ENCODE peak calls at places on chromosomes 5 and 9, in nine cellular contexts. One of them, this sample, is unnamed.

GRCh38 chr5:68751651-68752050 is 342.2 kb upstream of the SLC30A5 start:
- DNase-seq in OCI-LY7: no peak
- DNase-seq in mammary epithelial cell: no peak
- DNase-seq in K562: no peak
- DNase-seq in H9: no peak
- DNase-seq in adrenal gland: no peak
- DNase-seq in AG04450: no peak
- DNase-seq in lower lobe of right lung: no peak
- DNase-seq in Peyer's patch: no peak
- DNase-seq in this sample: no peak

GRCh38 chr5:175444060-175444904 is at the start of gene DRD1:
- DNase-seq in K562: peak; percentile 31
- DNase-seq in lower lobe of right lung: peak; percentile 59
- DNase-seq in AG04450: no peak
- DNase-seq in adrenal gland: peak; percentile 49
- DNase-seq in OCI-LY7: peak; percentile 17
- DNase-seq in mammary epithelial cell: peak; percentile 25
- DNase-seq in H9: peak; percentile 82
- DNase-seq in Peyer's patch: no peak
- DNase-seq in this sample: peak; percentile 55

GRCh38 chr5:98827161-98827560 is 53.7 kb downstream of the RGMB start:
- DNase-seq in mammary epithelial cell: peak; percentile 20
- DNase-seq in Peyer's patch: no peak
- DNase-seq in H9: no peak
- DNase-seq in AG04450: peak; percentile 8
- DNase-seq in lower lobe of right lung: no peak
- DNase-seq in adrenal gland: no peak
- DNase-seq in OCI-LY7: peak; percentile 43
- DNase-seq in K562: peak; percentile 47
- DNase-seq in this sample: no peak

GRCh38 chr5:166091931-166092330 is 2199.5 kb upstream of the WWC1 start:
- DNase-seq in AG04450: no peak
- DNase-seq in H9: no peak
- DNase-seq in lower lobe of right lung: no peak
- DNase-seq in mammary epithelial cell: no peak
- DNase-seq in Peyer's patch: no peak
- DNase-seq in adrenal gland: no peak
- DNase-seq in OCI-LY7: no peak
- DNase-seq in K562: no peak
- DNase-seq in this sample: no peak

GRCh38 chr9:77421506-77422265 is 226.4 kb downstream of the GNA14 start:
- DNase-seq in K562: no peak
- DNase-seq in adrenal gland: no peak
- DNase-seq in lower lobe of right lung: no peak
- DNase-seq in Peyer's patch: no peak
- DNase-seq in AG04450: no peak
- DNase-seq in H9: no peak
- DNase-seq in mammary epithelial cell: no peak
- DNase-seq in OCI-LY7: no peak
- DNase-seq in this sample: no peak

GRCh38 chr5:35813456-35813855 is 43.2 kb upstream of the IL7R start:
- DNase-seq in OCI-LY7: no peak
- DNase-seq in adrenal gland: no peak
- DNase-seq in lower lobe of right lung: no peak
- DNase-seq in mammary epithelial cell: no peak
- DNase-seq in Peyer's patch: no peak
- DNase-seq in H9: no peak
- DNase-seq in K562: no peak
- DNase-seq in AG04450: no peak
- DNase-seq in this sample: no peak

GRCh38 chr5:170082701-170083100 is 23.0 kb upstream of the FOXI1 start:
- DNase-seq in AG04450: no peak
- DNase-seq in Peyer's patch: no peak
- DNase-seq in H9: no peak
- DNase-seq in adrenal gland: no peak
- DNase-seq in mammary epithelial cell: no peak
- DNase-seq in OCI-LY7: no peak
- DNase-seq in lower lobe of right lung: no peak
- DNase-seq in K562: no peak
- DNase-seq in this sample: no peak

GRCh38 chr9:94919376-94920098 is 193.0 kb downstream of the AOPEP start:
- DNase-seq in Peyer's patch: no peak
- DNase-seq in mammary epithelial cell: peak; percentile 92
- DNase-seq in H9: no peak
- DNase-seq in lower lobe of right lung: peak; percentile 57
- DNase-seq in adrenal gland: no peak
- DNase-seq in K562: peak; percentile 20
- DNase-seq in OCI-LY7: no peak
- DNase-seq in AG04450: peak; percentile 33
- DNase-seq in this sample: no peak

GRCh38 chr5:156498226-156498965 is 171.4 kb downstream of the SGCD start:
- DNase-seq in lower lobe of right lung: no peak
- DNase-seq in OCI-LY7: no peak
- DNase-seq in Peyer's patch: no peak
- DNase-seq in H9: no peak
- DNase-seq in AG04450: no peak
- DNase-seq in adrenal gland: no peak
- DNase-seq in K562: no peak
- DNase-seq in mammary epithelial cell: no peak
- DNase-seq in this sample: no peak

GRCh38 chr5:178499352-178499751 is 90.8 kb downstream of the COL23A1 start:
- DNase-seq in lower lobe of right lung: no peak
- DNase-seq in mammary epithelial cell: no peak
- DNase-seq in adrenal gland: no peak
- DNase-seq in K562: no peak
- DNase-seq in AG04450: no peak
- DNase-seq in Peyer's patch: no peak
- DNase-seq in OCI-LY7: no peak
- DNase-seq in H9: no peak
- DNase-seq in this sample: no peak

GRCh38 chr9:4306066-4306787 is 6.4 kb upstream of the GLIS3 start:
- DNase-seq in Peyer's patch: no peak
- DNase-seq in adrenal gland: no peak
- DNase-seq in lower lobe of right lung: no peak
- DNase-seq in OCI-LY7: no peak
- DNase-seq in H9: no peak
- DNase-seq in K562: no peak
- DNase-seq in mammary epithelial cell: peak; percentile 42
- DNase-seq in AG04450: no peak
- DNase-seq in this sample: no peak

GRCh38 chr9:69549310-69550202 is 122.6 kb downstream of the APBA1 start:
- DNase-seq in mammary epithelial cell: no peak
- DNase-seq in adrenal gland: no peak
- DNase-seq in Peyer's patch: no peak
- DNase-seq in K562: peak; percentile 28
- DNase-seq in AG04450: no peak
- DNase-seq in OCI-LY7: peak; percentile 35
- DNase-seq in lower lobe of right lung: no peak
- DNase-seq in H9: no peak
- DNase-seq in this sample: no peak

GRCh38 chr9:84621811-84622210 is 47.7 kb upstream of the NTRK2 start:
- DNase-seq in OCI-LY7: no peak
- DNase-seq in AG04450: no peak
- DNase-seq in adrenal gland: no peak
- DNase-seq in K562: no peak
- DNase-seq in H9: no peak
- DNase-seq in Peyer's patch: no peak
- DNase-seq in lower lobe of right lung: no peak
- DNase-seq in mammary epithelial cell: no peak
- DNase-seq in this sample: no peak

GRCh38 chr9:133855802-133856592 is 117.8 kb upstream of the SARDH start:
- DNase-seq in AG04450: no peak
- DNase-seq in K562: no peak
- DNase-seq in mammary epithelial cell: no peak
- DNase-seq in lower lobe of right lung: peak; percentile 76
- DNase-seq in adrenal gland: peak; percentile 70
- DNase-seq in H9: no peak
- DNase-seq in OCI-LY7: no peak
- DNase-seq in Peyer's patch: peak; percentile 82
- DNase-seq in this sample: no peak

GRCh38 chr5:157463621-157464407 is 3.8 kb downstream of the NIPAL4 start:
- DNase-seq in lower lobe of right lung: no peak
- DNase-seq in AG04450: no peak
- DNase-seq in Peyer's patch: no peak
- DNase-seq in OCI-LY7: no peak
- DNase-seq in H9: no peak
- DNase-seq in mammary epithelial cell: peak; percentile 67
- DNase-seq in K562: no peak
- DNase-seq in adrenal gland: no peak
- DNase-seq in this sample: no peak

GRCh38 chr5:122439645-122440044 is 127.6 kb downstream of the SNCAIP start:
- DNase-seq in H9: no peak
- DNase-seq in OCI-LY7: no peak
- DNase-seq in AG04450: no peak
- DNase-seq in lower lobe of right lung: no peak
- DNase-seq in adrenal gland: no peak
- DNase-seq in Peyer's patch: no peak
- DNase-seq in mammary epithelial cell: no peak
- DNase-seq in K562: no peak
- DNase-seq in this sample: no peak

GRCh38 chr5:171310816-171311697 is 2.0 kb downstream of the TLX3 start:
- DNase-seq in OCI-LY7: no peak
- DNase-seq in adrenal gland: no peak
- DNase-seq in Peyer's patch: no peak
- DNase-seq in H9: peak; percentile 78
- DNase-seq in lower lobe of right lung: no peak
- DNase-seq in K562: no peak
- DNase-seq in AG04450: no peak
- DNase-seq in mammary epithelial cell: peak; percentile 23
- DNase-seq in this sample: no peak

GRCh38 chr5:30849801-30850370 is 343.6 kb upstream of the CDH6 start:
- DNase-seq in H9: no peak
- DNase-seq in Peyer's patch: no peak
- DNase-seq in OCI-LY7: no peak
- DNase-seq in mammary epithelial cell: no peak
- DNase-seq in K562: no peak
- DNase-seq in AG04450: peak; percentile 33
- DNase-seq in adrenal gland: no peak
- DNase-seq in lower lobe of right lung: no peak
- DNase-seq in this sample: no peak

GRCh38 chr5:30856242-30856641 is 337.2 kb upstream of the CDH6 start:
- DNase-seq in Peyer's patch: no peak
- DNase-seq in mammary epithelial cell: no peak
- DNase-seq in AG04450: no peak
- DNase-seq in OCI-LY7: no peak
- DNase-seq in H9: no peak
- DNase-seq in lower lobe of right lung: no peak
- DNase-seq in K562: no peak
- DNase-seq in adrenal gland: no peak
- DNase-seq in this sample: no peak

GRCh38 chr5:30850871-30851270 is 342.6 kb upstream of the CDH6 start:
- DNase-seq in OCI-LY7: no peak
- DNase-seq in adrenal gland: no peak
- DNase-seq in Peyer's patch: no peak
- DNase-seq in H9: no peak
- DNase-seq in mammary epithelial cell: no peak
- DNase-seq in K562: no peak
- DNase-seq in AG04450: no peak
- DNase-seq in lower lobe of right lung: no peak
- DNase-seq in this sample: no peak

GRCh38 chr5:30853158-30853557 is 340.3 kb upstream of the CDH6 start:
- DNase-seq in mammary epithelial cell: no peak
- DNase-seq in AG04450: no peak
- DNase-seq in H9: no peak
- DNase-seq in lower lobe of right lung: no peak
- DNase-seq in adrenal gland: no peak
- DNase-seq in OCI-LY7: no peak
- DNase-seq in Peyer's patch: no peak
- DNase-seq in K562: no peak
- DNase-seq in this sample: no peak
- H3K27ac ChIP-seq in mammary epithelial cell: no peak overlapping the region
- H3K27ac ChIP-seq in AG04450: no peak overlapping the region
- H3K27ac ChIP-seq in H9: no peak overlapping the region
- H3K27ac ChIP-seq in lower lobe of right lung: no peak overlapping the region
- H3K27ac ChIP-seq in adrenal gland: no peak overlapping the region
- H3K27ac ChIP-seq in OCI-LY7: no peak overlapping the region
- H3K27ac ChIP-seq in Peyer's patch: no peak overlapping the region
- H3K27ac ChIP-seq in K562: no peak overlapping the region
- H3K27ac ChIP-seq in this sample: no peak overlapping the region

GRCh38 chr5:78286288-78286687 is 8.2 kb downstream of the AP3B1 start:
- DNase-seq in adrenal gland: no peak
- DNase-seq in lower lobe of right lung: no peak
- DNase-seq in mammary epithelial cell: no peak
- DNase-seq in AG04450: no peak
- DNase-seq in Peyer's patch: no peak
- DNase-seq in K562: no peak
- DNase-seq in H9: no peak
- DNase-seq in OCI-LY7: no peak
- DNase-seq in this sample: no peak
- H3K27ac ChIP-seq in adrenal gland: no peak overlapping the region
- H3K27ac ChIP-seq in lower lobe of right lung: no peak overlapping the region
- H3K27ac ChIP-seq in mammary epithelial cell: no peak overlapping the region
- H3K27ac ChIP-seq in AG04450: no peak overlapping the region
- H3K27ac ChIP-seq in Peyer's patch: no peak overlapping the region
- H3K27ac ChIP-seq in K562: no peak overlapping the region
- H3K27ac ChIP-seq in H9: no peak overlapping the region
- H3K27ac ChIP-seq in OCI-LY7: no peak overlapping the region
- H3K27ac ChIP-seq in this sample: no peak overlapping the region

GRCh38 chr5:91144491-91145232 is 238.5 kb downstream of the ARRDC3 start:
- DNase-seq in adrenal gland: no peak
- DNase-seq in lower lobe of right lung: no peak
- DNase-seq in H9: no peak
- DNase-seq in OCI-LY7: no peak
- DNase-seq in K562: no peak
- DNase-seq in Peyer's patch: no peak
- DNase-seq in mammary epithelial cell: no peak
- DNase-seq in AG04450: no peak
- DNase-seq in this sample: no peak
- H3K27ac ChIP-seq in adrenal gland: peak overlapping the region; percentile 72
- H3K27ac ChIP-seq in lower lobe of right lung: peak overlapping the region; percentile 52
- H3K27ac ChIP-seq in H9: no peak overlapping the region
- H3K27ac ChIP-seq in OCI-LY7: no peak overlapping the region
- H3K27ac ChIP-seq in K562: no peak overlapping the region
- H3K27ac ChIP-seq in Peyer's patch: peak overlapping the region; percentile 16
- H3K27ac ChIP-seq in mammary epithelial cell: no peak overlapping the region
- H3K27ac ChIP-seq in AG04450: no peak overlapping the region
- H3K27ac ChIP-seq in this sample: peak overlapping the region; percentile 46

GRCh38 chr5:18745591-18745987 is 1111.3 kb downstream of the TAF11L14 start:
- DNase-seq in adrenal gland: no peak
- DNase-seq in lower lobe of right lung: no peak
- DNase-seq in Peyer's patch: no peak
- DNase-seq in OCI-LY7: peak; percentile 28
- DNase-seq in K562: peak; percentile 8
- DNase-seq in AG04450: no peak
- DNase-seq in H9: no peak
- DNase-seq in mammary epithelial cell: no peak
- DNase-seq in this sample: no peak
- H3K27ac ChIP-seq in adrenal gland: peak overlapping the region; percentile 60
- H3K27ac ChIP-seq in lower lobe of right lung: peak overlapping the region; percentile 80
- H3K27ac ChIP-seq in Peyer's patch: peak overlapping the region; percentile 78
- H3K27ac ChIP-seq in OCI-LY7: peak overlapping the region; percentile 29
- H3K27ac ChIP-seq in K562: peak overlapping the region; percentile 43
- H3K27ac ChIP-seq in AG04450: no peak overlapping the region
- H3K27ac ChIP-seq in H9: no peak overlapping the region
- H3K27ac ChIP-seq in mammary epithelial cell: no peak overlapping the region
- H3K27ac ChIP-seq in this sample: no peak overlapping the region

This sample was measured in caudate nucleus.